ENCODE peak calls at places on chromosome 11, in six cellular contexts. W is activated naive CD8-positive, alpha-beta T cell treated with anti-CD3 and anti-CD28 coated beads, Interleukin-2, amount 50 U/mL, for 24 hours; P is transverse colon; A is endothelial cell; N is fibroblast of the aortic adventitia; D is activated naive CD4-positive, alpha-beta T cell. I is an unnamed sample.

GRCh38 chr11:30914143-30914762 is 328.1 kb upstream of the MPPED2 start:
- DNase-seq in P (peak), D (no peak), N (peak), W (peak), A (peak), I (peak)

GRCh38 chr11:68827733-68828132 is 14.0 kb downstream of the CPT1A start:
- DNase-seq in A (no peak), N (no peak), W (no peak), P (no peak), D (no peak), I (no peak)

GRCh38 chr11:80925291-80925690 is 1484.5 kb upstream of the TENM4 start:
- DNase-seq in W (no peak), P (no peak), D (no peak), A (no peak), N (no peak), I (no peak)

GRCh38 chr11:132792341-132793140 is 739.8 kb downstream of the OPCML start:
- DNase-seq in N (no peak), P (no peak), A (no peak), D (no peak), W (no peak), I (no peak)

GRCh38 chr11:104531894-104532293 is 366.4 kb downstream of the CASP12 start:
- DNase-seq in W (no peak), D (no peak), P (no peak), A (no peak), N (no peak), I (no peak)

GRCh38 chr11:79312591-79313267 is 128.1 kb downstream of the TENM4 start:
- DNase-seq in D (no peak), A (no peak), P (no peak), N (peak), W (no peak), I (no peak)

GRCh38 chr11:100467821-100468508 is 219.1 kb upstream of the ARHGAP42 start:
- DNase-seq in A (no peak), P (no peak), D (no peak), N (no peak), W (no peak), I (no peak)

GRCh38 chr11:112467721-112468120 is 207.1 kb upstream of the PLET1 start:
- DNase-seq in P (no peak), D (no peak), W (no peak), N (no peak), A (no peak), I (no peak)

GRCh38 chr11:69797737-69798528 is 21.3 kb downstream of the FGF3 start:
- DNase-seq in W (no peak), N (no peak), D (no peak), A (no peak), P (no peak), I (no peak)

GRCh38 chr11:7688238-7688826 is 15.0 kb upstream of the CYB5R2 start:
- DNase-seq in D (no peak), A (peak), N (peak), W (no peak), P (no peak), I (no peak)